ENCODE peak calls at places on chromosomes 6 and 20, in five cellular contexts. G is stimulated activated CD4-positive, alpha-beta T cell treated with anti-CD3 and anti-CD28 coated beads, TNF-alpha, amount 100 ng/mL, for 1 hour; Y is iPS-NIHi11; P is substantia nigra; E is RKO. U is an unnamed sample.

GRCh38 chr20:48724891-48725588 is 102.8 kb downstream of the PREX1 start:
- DNase-seq in G (no peak), Y (no peak), P (no peak), E (no peak), U (no peak)

GRCh38 chr20:59972037-59972801 is 14.0 kb downstream of the CDH26 start:
- DNase-seq in G (no peak), Y (no peak), P (no peak), E (no peak), U (no peak)

GRCh38 chr6:118668761-118669411 is 17.5 kb upstream of the CEP85L start:
- DNase-seq in G (no peak), Y (no peak), P (no peak), E (no peak), U (no peak)

GRCh38 chr6:111871725-111872520 is 1.3 kb downstream of the FYN start:
- DNase-seq in G (no peak), Y (no peak), P (peak), E (peak), U (peak)

GRCh38 chr20:1334761-1335160 is 5.8 kb upstream of the SDCBP2 start:
- DNase-seq in G (no peak), Y (no peak), P (no peak), E (peak), U (peak)

GRCh38 chr6:137165375-137166246 is 7.8 kb downstream of the IL22RA2 start:
- DNase-seq in G (no peak), Y (no peak), P (no peak), E (no peak), U (no peak)

GRCh38 chr20:32135983-32136515 is 26.5 kb downstream of the TM9SF4 start:
- DNase-seq in G (no peak), Y (no peak), P (no peak), E (no peak), U (no peak)

GRCh38 chr6:85484941-85485340 is 35.1 kb downstream of the NT5E start:
- DNase-seq in G (no peak), Y (no peak), P (no peak), E (no peak), U (no peak)

GRCh38 chr6:130178692-130179091 is 44.1 kb downstream of the SAMD3 start:
- DNase-seq in G (no peak), Y (peak), P (no peak), E (peak), U (peak)